ENCODE peak calls at places on chromosomes 7 and 10, in six cellular contexts. One of them, this sample, is unnamed.

GRCh38 chr10:97936126-97936525 is 86.5 kb downstream of the GOLGA7B start:
- DNase-seq in ureter: no peak
- DNase-seq in HS-5: no peak
- DNase-seq in cardiac fibroblast: no peak
- DNase-seq in tibial artery: no peak
- DNase-seq in NCI-H2081: no peak
- DNase-seq in this sample: no peak

GRCh38 chr7:101058355-101058754 is 26.9 kb upstream of the TRIM56 start:
- DNase-seq in ureter: no peak
- DNase-seq in HS-5: no peak
- DNase-seq in cardiac fibroblast: peak
- DNase-seq in tibial artery: no peak
- DNase-seq in NCI-H2081: no peak
- DNase-seq in this sample: peak

GRCh38 chr10:110671788-110672579 is 27.8 kb downstream of the RBM20 start:
- DNase-seq in ureter: peak
- DNase-seq in HS-5: no peak
- DNase-seq in cardiac fibroblast: peak
- DNase-seq in tibial artery: peak
- DNase-seq in NCI-H2081: peak
- DNase-seq in this sample: peak

GRCh38 chr10:97631098-97631497 is 2.2 kb downstream of the MORN4 start:
- DNase-seq in ureter: no peak
- DNase-seq in HS-5: no peak
- DNase-seq in cardiac fibroblast: no peak
- DNase-seq in tibial artery: no peak
- DNase-seq in NCI-H2081: no peak
- DNase-seq in this sample: peak

GRCh38 chr7:133301444-133301843 is 48.6 kb downstream of the EXOC4 start:
- DNase-seq in ureter: no peak
- DNase-seq in HS-5: no peak
- DNase-seq in cardiac fibroblast: peak
- DNase-seq in tibial artery: no peak
- DNase-seq in NCI-H2081: peak
- DNase-seq in this sample: no peak

GRCh38 chr10:20858292-20859124 is 38.6 kb downstream of the NEBL start:
- DNase-seq in ureter: no peak
- DNase-seq in HS-5: peak
- DNase-seq in cardiac fibroblast: peak
- DNase-seq in tibial artery: no peak
- DNase-seq in NCI-H2081: peak
- DNase-seq in this sample: peak

GRCh38 chr7:47142169-47142866 is 439.6 kb downstream of the TNS3 start:
- DNase-seq in ureter: no peak
- DNase-seq in HS-5: no peak
- DNase-seq in cardiac fibroblast: peak
- DNase-seq in tibial artery: no peak
- DNase-seq in NCI-H2081: no peak
- DNase-seq in this sample: peak

GRCh38 chr7:41931263-41931646 is 228.4 kb upstream of the INHBA start:
- DNase-seq in ureter: no peak
- DNase-seq in HS-5: no peak
- DNase-seq in cardiac fibroblast: no peak
- DNase-seq in tibial artery: no peak
- DNase-seq in NCI-H2081: no peak
- DNase-seq in this sample: no peak

GRCh38 chr7:1571261-1571650 is 1.4 kb upstream of the PSMG3 start:
- DNase-seq in ureter: no peak
- DNase-seq in HS-5: peak
- DNase-seq in cardiac fibroblast: peak
- DNase-seq in tibial artery: no peak
- DNase-seq in NCI-H2081: no peak
- DNase-seq in this sample: peak

GRCh38 chr10:110376021-110376773 is 71.5 kb upstream of the SMNDC1 start:
- DNase-seq in ureter: no peak
- DNase-seq in HS-5: no peak
- DNase-seq in cardiac fibroblast: no peak
- DNase-seq in tibial artery: no peak
- DNase-seq in NCI-H2081: no peak
- DNase-seq in this sample: no peak

GRCh38 chr7:41053830-41054229 is 649.1 kb downstream of the INHBA start:
- DNase-seq in ureter: no peak
- DNase-seq in HS-5: no peak
- DNase-seq in cardiac fibroblast: peak
- DNase-seq in tibial artery: no peak
- DNase-seq in NCI-H2081: no peak
- DNase-seq in this sample: peak

GRCh38 chr7:63789378-63790176 is 209.1 kb upstream of the ZNF722 start:
- DNase-seq in ureter: no peak
- DNase-seq in HS-5: no peak
- DNase-seq in cardiac fibroblast: no peak
- DNase-seq in tibial artery: no peak
- DNase-seq in NCI-H2081: no peak
- DNase-seq in this sample: no peak

GRCh38 chr10:73439605-73440298 is 6.4 kb upstream of the MSS51 start:
- DNase-seq in ureter: no peak
- DNase-seq in HS-5: peak
- DNase-seq in cardiac fibroblast: peak
- DNase-seq in tibial artery: no peak
- DNase-seq in NCI-H2081: peak
- DNase-seq in this sample: peak

GRCh38 chr7:68103319-68103718 is 1106.7 kb downstream of the TYW1 start:
- DNase-seq in ureter: no peak
- DNase-seq in HS-5: no peak
- DNase-seq in cardiac fibroblast: no peak
- DNase-seq in tibial artery: no peak
- DNase-seq in NCI-H2081: no peak
- DNase-seq in this sample: no peak